ENCODE peak calls at places on chromosomes 11 and 22, in four cellular contexts. One of them, this sample, is unnamed.

GRCh38 chr11:8138526-8138925 is 30.3 kb downstream of the RIC3 start:
- DNase-seq in K562: no peak
- DNase-seq in GM12878: no peak
- DNase-seq in HepG2: no peak
- DNase-seq in this sample: no peak

GRCh38 chr11:45556851-45557707 is 108.3 kb downstream of the CHST1 start:
- DNase-seq in HepG2: no peak
- DNase-seq in GM12878: no peak
- DNase-seq in K562: peak; percentile 29
- DNase-seq in this sample: no peak

GRCh38 chr11:12889243-12889642 is 119.9 kb upstream of the RASSF10 start:
- DNase-seq in GM12878: no peak
- DNase-seq in K562: no peak
- DNase-seq in HepG2: no peak
- DNase-seq in this sample: no peak

GRCh38 chr11:12811861-12812260 is 137.6 kb downstream of the TEAD1 start:
- DNase-seq in GM12878: no peak
- DNase-seq in HepG2: no peak
- DNase-seq in K562: no peak
- DNase-seq in this sample: no peak

GRCh38 chr11:66581261-66581660 is 11.6 kb downstream of the CCDC87 start:
- DNase-seq in GM12878: no peak
- DNase-seq in HepG2: no peak
- DNase-seq in K562: no peak
- DNase-seq in this sample: no peak

GRCh38 chr11:81869337-81870065 is 864.2 kb downstream of the FAM181B start:
- DNase-seq in HepG2: no peak
- DNase-seq in GM12878: peak; percentile 99
- DNase-seq in K562: no peak
- DNase-seq in this sample: no peak

GRCh38 chr11:120703358-120704152 is 192.0 kb downstream of the GRIK4 start:
- DNase-seq in GM12878: peak; percentile 77
- DNase-seq in K562: no peak
- DNase-seq in HepG2: no peak
- DNase-seq in this sample: no peak

GRCh38 chr22:17921871-17922821 is 102.2 kb downstream of the MICAL3 start:
- DNase-seq in HepG2: peak; percentile 45
- DNase-seq in GM12878: no peak
- DNase-seq in K562: peak; percentile 95
- DNase-seq in this sample: peak; percentile 62

GRCh38 chr11:93993747-93994146 is 27.4 kb upstream of the HEPHL1 start:
- DNase-seq in GM12878: no peak
- DNase-seq in HepG2: no peak
- DNase-seq in K562: no peak
- DNase-seq in this sample: no peak

GRCh38 chr11:61486004-61486615 is 22.4 kb upstream of the LRRC10B start:
- DNase-seq in GM12878: no peak
- DNase-seq in K562: no peak
- DNase-seq in HepG2: no peak
- DNase-seq in this sample: no peak

GRCh38 chr11:121670792-121671275 is 218.1 kb upstream of the SORL1-AS1 start:
- DNase-seq in K562: no peak
- DNase-seq in GM12878: no peak
- DNase-seq in HepG2: no peak
- DNase-seq in this sample: no peak

GRCh38 chr11:119295178-119295577 is 21.8 kb downstream of the MCAM start:
- DNase-seq in GM12878: no peak
- DNase-seq in HepG2: no peak
- DNase-seq in K562: no peak
- DNase-seq in this sample: no peak

GRCh38 chr11:120424185-120424969 is 87.2 kb upstream of the GRIK4 start:
- DNase-seq in HepG2: no peak
- DNase-seq in GM12878: no peak
- DNase-seq in K562: no peak
- DNase-seq in this sample: no peak

GRCh38 chr11:15893080-15893492 is 463.3 kb downstream of the SOX6 start:
- DNase-seq in HepG2: no peak
- DNase-seq in GM12878: no peak
- DNase-seq in K562: no peak
- DNase-seq in this sample: no peak

GRCh38 chr11:34573537-34573936 is 47.4 kb upstream of the EHF start:
- DNase-seq in HepG2: no peak
- DNase-seq in GM12878: no peak
- DNase-seq in K562: no peak
- DNase-seq in this sample: no peak

GRCh38 chr11:60169264-60169915 is 13.5 kb downstream of the MS4A6A start:
- DNase-seq in GM12878: no peak
- DNase-seq in K562: peak; percentile 30
- DNase-seq in HepG2: peak; percentile 33
- DNase-seq in this sample: no peak

GRCh38 chr11:562046-562645 is 1.4 kb downstream of the RASSF7 start:
- DNase-seq in K562: no peak
- DNase-seq in GM12878: no peak
- DNase-seq in HepG2: no peak
- DNase-seq in this sample: no peak

DNA sequence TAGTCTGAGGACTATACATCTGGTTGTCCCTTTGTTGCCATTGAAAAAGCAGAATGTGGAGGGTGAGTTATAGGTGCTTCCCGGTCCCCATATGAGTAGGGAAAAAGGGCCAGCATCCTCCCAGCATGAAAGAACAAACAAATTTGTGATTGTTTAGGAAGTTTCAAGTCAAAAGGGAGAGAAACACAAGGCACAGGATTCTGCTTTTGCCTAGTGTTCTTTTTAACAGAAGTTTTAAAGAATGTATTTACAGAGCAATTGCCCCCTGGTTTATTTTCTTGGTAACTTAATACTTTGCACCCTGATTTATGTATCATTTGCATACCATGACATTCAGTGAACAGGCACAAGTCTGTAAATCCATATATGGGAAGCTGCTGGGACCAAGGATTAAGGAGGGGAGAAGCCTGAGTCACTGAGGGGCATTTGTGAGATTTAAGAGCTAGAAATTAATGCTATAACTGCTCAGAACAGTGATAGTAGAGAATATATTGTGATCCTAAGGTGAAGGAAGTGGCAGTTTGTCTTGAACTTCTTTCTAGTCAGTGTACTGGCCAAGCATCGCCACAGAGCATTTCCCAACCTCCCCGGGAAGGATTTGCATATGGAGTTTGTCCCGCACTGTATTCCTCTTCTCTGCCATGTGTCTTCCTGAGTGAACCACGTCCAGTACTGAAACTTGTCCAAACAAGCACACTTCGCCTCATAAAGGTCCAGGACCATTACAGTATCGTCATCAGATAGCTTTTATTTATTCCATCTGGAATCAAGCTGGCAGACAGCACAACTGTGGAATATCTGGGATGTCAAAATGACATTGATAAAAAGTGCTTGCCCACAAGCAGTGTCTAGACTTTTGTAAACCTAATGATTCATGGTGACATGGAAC is 103.0 kb downstream of the DBX1 start:
- DNase-seq in HepG2: no peak
- DNase-seq in GM12878: no peak
- DNase-seq in K562: no peak
- DNase-seq in this sample: peak; percentile 37
- TF ChIP-seq TARDBP in HepG2: no peak
- TF ChIP-seq TARDBP in GM12878: no peak
- TF ChIP-seq TARDBP in K562: no peak
- TF ChIP-seq TARDBP in this sample: no peak

GRCh38 chr22:49979587-49980264 is 19.2 kb downstream of the PIM3 start:
- DNase-seq in GM12878: no peak
- DNase-seq in K562: peak; percentile 48
- DNase-seq in HepG2: peak; percentile 62
- DNase-seq in this sample: peak; percentile 57
- TF ChIP-seq TARDBP in GM12878: no peak
- TF ChIP-seq TARDBP in K562: no peak
- TF ChIP-seq TARDBP in HepG2: no peak
- TF ChIP-seq TARDBP in this sample: no peak

GRCh38 chr22:33438273-33438672 is 380.1 kb upstream of the SYN3 start:
- DNase-seq in HepG2: no peak
- DNase-seq in K562: no peak
- DNase-seq in GM12878: no peak
- DNase-seq in this sample: no peak
- TF ChIP-seq TARDBP in HepG2: no peak
- TF ChIP-seq TARDBP in K562: no peak
- TF ChIP-seq TARDBP in GM12878: no peak
- TF ChIP-seq TARDBP in this sample: no peak

DNA sequence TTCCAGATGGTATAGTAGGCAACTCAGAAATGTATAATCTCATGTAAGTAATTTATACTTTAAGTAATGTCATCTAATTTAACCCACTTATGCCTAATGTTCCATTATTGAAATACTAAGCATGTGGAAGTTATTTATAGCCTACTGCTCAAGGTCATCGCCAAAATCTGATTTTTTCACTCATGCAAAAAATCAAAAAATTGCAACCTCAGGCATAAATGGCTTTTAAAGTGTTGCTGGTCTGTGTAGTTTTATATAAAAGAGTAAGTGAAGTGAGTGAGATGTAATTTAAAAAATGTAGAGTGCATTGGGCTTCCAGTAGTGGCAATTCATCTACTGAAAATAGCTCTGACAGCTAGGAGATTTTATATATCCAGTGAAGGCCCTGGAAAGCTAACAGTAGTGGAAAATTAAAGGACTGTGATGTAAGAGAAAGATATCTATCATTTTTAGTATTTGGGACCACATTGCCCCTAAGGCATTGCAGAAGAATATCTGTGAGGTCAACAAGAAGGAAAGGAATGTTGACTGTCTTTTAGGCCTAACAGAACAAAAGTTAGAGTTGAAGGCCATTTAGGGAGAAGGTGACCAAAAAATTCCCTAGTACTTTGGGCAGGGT is 624.5 kb upstream of the CHORDC1 start:
- DNase-seq in GM12878: no peak
- DNase-seq in K562: no peak
- DNase-seq in HepG2: no peak
- DNase-seq in this sample: no peak
- TF ChIP-seq TARDBP in GM12878: no peak
- TF ChIP-seq TARDBP in K562: no peak
- TF ChIP-seq TARDBP in HepG2: no peak
- TF ChIP-seq TARDBP in this sample: no peak

DNA sequence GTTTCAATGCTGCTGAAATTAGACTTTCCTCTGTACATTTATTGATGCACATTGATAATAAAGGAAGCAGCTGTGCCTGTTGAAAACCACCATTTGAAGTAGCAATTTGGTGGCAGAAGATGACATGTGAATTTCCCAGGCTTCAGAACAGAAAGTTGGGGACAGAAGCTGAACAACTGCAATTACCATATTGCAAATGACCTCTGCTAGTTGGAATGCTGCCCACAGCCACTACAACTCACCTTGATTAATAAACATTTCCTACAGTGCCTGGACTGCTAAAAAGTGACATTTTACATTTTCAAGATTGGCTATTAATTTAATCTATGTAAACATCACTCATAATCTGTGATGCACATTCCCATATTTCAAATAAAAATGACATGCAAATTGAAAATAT is 208.6 kb downstream of the LUZP2 start:
- DNase-seq in HepG2: no peak
- DNase-seq in GM12878: no peak
- DNase-seq in K562: no peak
- DNase-seq in this sample: no peak
- TF ChIP-seq TARDBP in HepG2: no peak
- TF ChIP-seq TARDBP in GM12878: no peak
- TF ChIP-seq TARDBP in K562: no peak
- TF ChIP-seq TARDBP in this sample: no peak

GRCh38 chr11:78930810-78931209 is 356.1 kb upstream of the NARS2 start:
- DNase-seq in K562: no peak
- DNase-seq in GM12878: no peak
- DNase-seq in HepG2: no peak
- DNase-seq in this sample: no peak

GRCh38 chr11:78929906-78930220 is 355.2 kb upstream of the NARS2 start:
- DNase-seq in GM12878: no peak
- DNase-seq in K562: no peak
- DNase-seq in HepG2: no peak
- DNase-seq in this sample: no peak

GRCh38 chr11:78933361-78933760 is 358.7 kb upstream of the NARS2 start:
- DNase-seq in HepG2: no peak
- DNase-seq in K562: no peak
- DNase-seq in GM12878: no peak
- DNase-seq in this sample: no peak

GRCh38 chr11:78932757-78933156 is 358.1 kb upstream of the NARS2 start:
- DNase-seq in HepG2: no peak
- DNase-seq in GM12878: no peak
- DNase-seq in K562: no peak
- DNase-seq in this sample: no peak

DNA sequence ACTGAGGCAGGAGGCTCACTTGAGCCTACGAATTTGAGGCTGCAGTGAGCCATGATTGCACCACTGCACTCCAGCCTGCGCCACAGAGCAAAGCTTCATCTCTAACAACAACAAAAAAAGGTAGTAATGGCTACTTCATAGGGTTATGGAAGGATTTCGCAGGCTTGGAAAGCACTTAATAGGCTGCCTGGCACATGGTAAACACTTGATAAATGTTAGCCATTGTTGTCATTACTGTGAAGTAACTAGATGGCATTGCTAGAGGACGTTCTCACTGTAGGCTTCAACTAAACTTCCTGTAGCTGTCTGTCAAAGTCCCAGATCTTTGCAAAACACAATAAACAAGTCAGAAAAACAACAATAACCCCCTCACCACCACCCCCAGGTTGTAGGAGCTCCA is 357.2 kb upstream of the NARS2 start:
- DNase-seq in HepG2: no peak
- DNase-seq in GM12878: no peak
- DNase-seq in K562: no peak
- DNase-seq in this sample: no peak
- TF ChIP-seq TARDBP in HepG2: no peak
- TF ChIP-seq TARDBP in GM12878: no peak
- TF ChIP-seq TARDBP in K562: no peak
- TF ChIP-seq TARDBP in this sample: no peak